ENCODE peak calls at places on chromosomes 16 and 17, in ten cellular contexts. K is uterus; T is PC-3; E is psoas muscle; X is prostate gland; J is tibial nerve; H is CD8-positive, alpha-beta memory T cell; N is neural progenitor cell; F is tibial artery; I is lower lobe of right lung. L is an unnamed sample.

GRCh38 chr17:15649861-15650391 is 30.4 kb upstream of the FBXW10B start:
- DNase-seq in K (peak; percentile 25), T (peak; percentile 94), E (peak; percentile 59), X (no peak), J (peak; percentile 44), H (no peak), N (no peak), F (peak; percentile 73), I (no peak), L (peak; percentile 71)

GRCh38 chr17:29581583-29582253 is 7.7 kb downstream of the GIT1 start:
- DNase-seq in K (no peak), T (no peak), E (no peak), X (peak; percentile 55), J (no peak), H (no peak), N (no peak), F (no peak), I (peak; percentile 47), L (no peak)

GRCh38 chr16:57528499-57529323 is 7.7 kb downstream of the CCDC102A start:
- DNase-seq in K (peak; percentile 17), T (no peak), E (no peak), X (no peak), J (no peak), H (peak; percentile 47), N (peak; percentile 89), F (peak; percentile 57), I (peak; percentile 44), L (no peak)

GRCh38 chr17:28773736-28774135 is 29.9 kb downstream of the TRAF4 start:
- DNase-seq in K (no peak), T (no peak), E (no peak), X (no peak), J (no peak), H (no peak), N (no peak), F (no peak), I (no peak), L (no peak)

GRCh38 chr16:73213761-73214480 is 166.0 kb upstream of the ZFHX3 start:
- DNase-seq in K (no peak), T (peak; percentile 9), E (no peak), X (peak; percentile 58), J (no peak), H (no peak), N (no peak), F (no peak), I (no peak), L (no peak)

GRCh38 chr16:14309001-14309886 is 238.1 kb downstream of the MRTFB start:
- DNase-seq in K (no peak), T (peak; percentile 85), E (no peak), X (peak; percentile 36), J (no peak), H (no peak), N (peak; percentile 42), F (no peak), I (no peak), L (no peak)

GRCh38 chr16:2229602-2230250 is 6.3 kb downstream of the E4F1 start:
- DNase-seq in K (no peak), T (no peak), E (no peak), X (no peak), J (no peak), H (peak; percentile 41), N (no peak), F (no peak), I (no peak), L (no peak)

GRCh38 chr17:64653325-64653984 is 8.7 kb downstream of the SMURF2 start:
- DNase-seq in K (no peak), T (peak; percentile 77), E (no peak), X (no peak), J (no peak), H (no peak), N (no peak), F (no peak), I (no peak), L (no peak)

GRCh38 chr16:80362816-80363215 is 178.0 kb upstream of the DYNLRB2 start:
- DNase-seq in K (no peak), T (no peak), E (no peak), X (no peak), J (no peak), H (no peak), N (no peak), F (no peak), I (no peak), L (no peak)

GRCh38 chr16:53668869-53669268 is 34.8 kb downstream of the RPGRIP1L start:
- DNase-seq in K (no peak), T (no peak), E (no peak), X (no peak), J (no peak), H (no peak), N (no peak), F (no peak), I (no peak), L (no peak)

GRCh38 chr17:1943432-1943802 is 81.7 kb downstream of the RTN4RL1 start:
- DNase-seq in K (no peak), T (no peak), E (no peak), X (no peak), J (no peak), H (no peak), N (no peak), F (no peak), I (no peak), L (no peak)
- H3K4me3 ChIP-seq in K (no peak overlapping the region), T (no peak overlapping the region), E (no peak overlapping the region), X (no peak overlapping the region), J (no peak overlapping the region), H (no peak overlapping the region), N (no peak overlapping the region), F (no peak overlapping the region), I (no peak overlapping the region), L (no peak overlapping the region)

GRCh38 chr16:31876955-31877828 is 3.6 kb downstream of the ZNF267 start:
- DNase-seq in K (no peak), T (peak; percentile 80), E (no peak), X (no peak), J (no peak), H (peak; percentile 64), N (no peak), F (no peak), I (no peak), L (no peak)

GRCh38 chr16:31874354-31875111 is 926 bp downstream of the ZNF267 start:
- DNase-seq in K (no peak), T (peak; percentile 50), E (no peak), X (no peak), J (no peak), H (peak; percentile 54), N (peak; percentile 9), F (no peak), I (no peak), L (no peak)

GRCh38 chr16:31873556-31874353 is at the start of gene ZNF267:
- DNase-seq in K (peak; percentile 94), T (peak; percentile 86), E (peak; percentile 93), X (peak; percentile 95), J (peak; percentile 97), H (peak; percentile 96), N (peak; percentile 97), F (peak; percentile 97), I (peak; percentile 95), L (peak; percentile 97)

GRCh38 chr16:31877876-31878642 is 4.5 kb downstream of the ZNF267 start:
- DNase-seq in K (no peak), T (no peak), E (no peak), X (no peak), J (no peak), H (no peak), N (no peak), F (no peak), I (no peak), L (no peak)

DNA sequence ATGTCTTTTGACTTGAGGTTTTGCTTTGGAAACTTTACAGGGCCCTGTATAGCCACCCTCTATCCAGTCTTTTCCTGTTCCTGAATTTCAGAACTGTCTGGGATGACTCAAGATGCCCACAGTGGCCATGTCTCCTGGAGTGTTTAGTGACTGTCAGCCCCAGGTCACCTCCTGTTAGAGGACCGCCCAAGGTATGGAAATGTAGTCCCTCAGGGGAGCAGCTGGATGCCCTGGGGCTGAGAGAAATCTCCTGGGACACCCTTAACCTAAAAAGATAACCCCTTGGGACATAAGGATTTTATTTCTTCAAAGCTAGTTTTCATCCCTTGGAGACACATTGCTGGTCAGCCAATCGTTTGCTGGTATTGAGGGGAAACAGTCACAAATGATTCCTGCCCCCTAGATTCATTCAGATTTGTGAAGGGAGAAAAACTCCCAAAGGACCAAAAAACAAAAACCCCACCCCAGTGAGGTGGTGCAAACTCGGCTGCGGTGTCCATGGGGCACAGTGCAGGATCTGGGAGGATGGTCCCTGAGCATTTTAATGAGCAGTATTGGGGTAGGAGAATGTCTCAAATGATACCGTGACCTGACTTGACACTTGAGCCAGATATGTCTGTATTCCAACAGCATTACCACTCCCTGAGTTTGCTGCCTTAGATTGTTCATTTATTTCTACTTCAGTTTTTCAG is 1.7 kb downstream of the ZNF267 start:
- DNase-seq in K (no peak), T (peak; percentile 27), E (no peak), X (no peak), J (no peak), H (no peak), N (no peak), F (no peak), I (no peak), L (no peak)
- H3K27ac ChIP-seq in K (peak overlapping the region; percentile 85), T (peak overlapping the region; percentile 67), E (no peak overlapping the region), X (no peak overlapping the region), J (no peak overlapping the region), H (peak overlapping the region; percentile 92), N (no peak overlapping the region), F (peak overlapping the region; percentile 92), I (peak overlapping the region; percentile 96), L (peak overlapping the region; percentile 91)

DNA sequence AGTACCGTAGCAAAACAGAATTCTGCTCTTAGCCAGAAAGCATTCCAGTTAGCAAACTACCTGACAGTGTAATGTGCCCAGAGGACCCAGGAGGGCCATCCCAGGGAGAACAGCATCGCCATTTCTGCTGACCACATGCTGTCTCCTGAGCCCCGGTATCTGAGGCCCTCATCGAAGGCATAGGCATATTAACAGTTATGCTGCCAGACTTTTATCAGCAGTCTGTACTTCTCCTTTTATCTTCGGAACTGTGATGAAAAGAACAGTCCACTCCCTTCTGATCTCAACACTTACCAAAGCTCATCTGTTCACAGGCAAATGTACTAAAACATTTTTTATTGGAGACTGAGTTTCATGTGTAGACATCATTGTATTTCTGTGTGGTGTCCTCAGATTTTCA is 236.4 kb downstream of the PRKCA start:
- DNase-seq in K (no peak), T (no peak), E (no peak), X (no peak), J (no peak), H (no peak), N (no peak), F (no peak), I (no peak), L (no peak)
- H3K4me1 ChIP-seq in K (peaks cover 3% of the 10 kb centered on the region), T (peaks cover 44% of the 10 kb centered on the region), E (no peaks in the 10 kb centered on the region), X (no peaks in the 10 kb centered on the region), J (peaks cover 93% of the 10 kb centered on the region), H (peaks cover 54% of the 10 kb centered on the region), N (peaks cover 23% of the 10 kb centered on the region), F (no peaks in the 10 kb centered on the region), I (peaks cover 29% of the 10 kb centered on the region), L (peaks cover 37% of the 10 kb centered on the region)

DNA sequence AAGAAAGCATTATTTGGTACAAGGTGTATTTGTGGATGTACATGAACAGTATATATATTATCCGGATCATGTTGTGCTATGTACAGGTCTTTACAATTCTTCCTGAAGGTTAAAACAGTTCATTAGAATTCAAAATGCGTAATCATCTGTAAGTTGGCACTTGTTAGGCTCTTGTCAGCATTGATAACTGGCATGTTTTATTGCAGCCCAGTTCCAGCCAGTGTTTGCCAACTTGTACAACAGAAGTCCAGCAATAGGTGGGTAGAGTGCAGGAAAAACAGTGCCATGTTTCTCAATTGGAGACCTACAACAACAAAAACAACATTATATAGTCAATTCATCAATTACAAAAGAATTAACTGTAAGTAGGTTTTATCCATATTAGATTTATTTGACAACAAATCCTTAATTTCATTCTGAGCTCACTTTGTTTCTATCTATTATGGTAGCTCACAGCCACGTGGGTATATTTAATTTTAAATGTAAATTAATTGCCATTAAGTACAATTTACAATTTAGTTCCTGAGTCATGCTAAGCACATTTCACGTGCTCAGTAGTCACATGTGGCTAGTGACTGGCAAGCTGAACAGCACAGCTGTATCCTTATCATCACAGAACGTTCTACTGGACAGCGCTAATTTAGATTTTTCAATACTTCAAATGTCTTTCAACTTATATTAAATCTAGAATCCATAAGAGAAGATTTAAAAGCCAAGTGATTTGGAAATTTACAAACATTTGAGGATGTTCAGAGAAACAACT is 8.6 kb upstream of the ANKFY1 start:
- DNase-seq in K (no peak), T (no peak), E (no peak), X (no peak), J (no peak), H (no peak), N (no peak), F (no peak), I (no peak), L (no peak)
- H3K4me3 ChIP-seq in K (no peak overlapping the region), T (no peak overlapping the region), E (no peak overlapping the region), X (no peak overlapping the region), J (no peak overlapping the region), H (no peak overlapping the region), N (no peak overlapping the region), F (no peak overlapping the region), I (no peak overlapping the region), L (no peak overlapping the region)

L was measured in right atrium auricular region.